ENCODE peak calls at places on chromosomes 2 and 18, in eight cellular contexts. One of them, this sample, is unnamed. For H3K4me1, the result is how much of the 10 kb centered on the place peaks cover.

GRCh38 chr2:69946351-69947077 is 14.9 kb downstream of the ASPRV1 start:
- DNase-seq in adrenal gland: no peak
- DNase-seq in CD8-positive, alpha-beta T cell: peak
- DNase-seq in breast epithelium: no peak
- DNase-seq in right cardiac atrium: no peak
- DNase-seq in fibroblast of lung: peak
- DNase-seq in tibial nerve: no peak
- DNase-seq in SK-N-SH: no peak
- DNase-seq in this sample: peak

GRCh38 chr2:133377599-133377998 is 190.7 kb downstream of the NCKAP5 start:
- DNase-seq in SK-N-SH: no peak
- DNase-seq in tibial nerve: no peak
- DNase-seq in adrenal gland: no peak
- DNase-seq in breast epithelium: no peak
- DNase-seq in right cardiac atrium: no peak
- DNase-seq in CD8-positive, alpha-beta T cell: no peak
- DNase-seq in fibroblast of lung: no peak
- DNase-seq in this sample: no peak

GRCh38 chr2:18476484-18476883 is 84.0 kb downstream of the RDH14 start:
- DNase-seq in adrenal gland: no peak
- DNase-seq in tibial nerve: no peak
- DNase-seq in breast epithelium: no peak
- DNase-seq in CD8-positive, alpha-beta T cell: no peak
- DNase-seq in fibroblast of lung: no peak
- DNase-seq in SK-N-SH: no peak
- DNase-seq in right cardiac atrium: no peak
- DNase-seq in this sample: no peak

GRCh38 chr18:36130039-36130831 is 536 bp downstream of the ELP2 start:
- DNase-seq in tibial nerve: no peak
- DNase-seq in fibroblast of lung: no peak
- DNase-seq in breast epithelium: no peak
- DNase-seq in right cardiac atrium: no peak
- DNase-seq in CD8-positive, alpha-beta T cell: no peak
- DNase-seq in SK-N-SH: peak
- DNase-seq in adrenal gland: no peak
- DNase-seq in this sample: peak

GRCh38 chr2:45889053-45889452 is 237.6 kb downstream of the PRKCE start:
- DNase-seq in adrenal gland: peak
- DNase-seq in CD8-positive, alpha-beta T cell: peak
- DNase-seq in fibroblast of lung: peak
- DNase-seq in breast epithelium: no peak
- DNase-seq in SK-N-SH: no peak
- DNase-seq in right cardiac atrium: peak
- DNase-seq in tibial nerve: peak
- DNase-seq in this sample: no peak

GRCh38 chr2:168717790-168718502 is 84.5 kb upstream of the NOSTRIN start:
- DNase-seq in SK-N-SH: no peak
- DNase-seq in right cardiac atrium: no peak
- DNase-seq in tibial nerve: no peak
- DNase-seq in CD8-positive, alpha-beta T cell: no peak
- DNase-seq in fibroblast of lung: peak
- DNase-seq in breast epithelium: no peak
- DNase-seq in adrenal gland: no peak
- DNase-seq in this sample: no peak

GRCh38 chr2:119451336-119452050 is 19.8 kb downstream of the TMEM37 start:
- DNase-seq in breast epithelium: no peak
- DNase-seq in SK-N-SH: no peak
- DNase-seq in adrenal gland: no peak
- DNase-seq in CD8-positive, alpha-beta T cell: no peak
- DNase-seq in fibroblast of lung: no peak
- DNase-seq in tibial nerve: no peak
- DNase-seq in right cardiac atrium: no peak
- DNase-seq in this sample: no peak

GRCh38 chr18:13243363-13243762 is 24.8 kb downstream of the LDLRAD4 start:
- DNase-seq in CD8-positive, alpha-beta T cell: no peak
- DNase-seq in fibroblast of lung: no peak
- DNase-seq in tibial nerve: no peak
- DNase-seq in right cardiac atrium: no peak
- DNase-seq in SK-N-SH: no peak
- DNase-seq in breast epithelium: peak
- DNase-seq in adrenal gland: no peak
- DNase-seq in this sample: no peak

GRCh38 chr18:32271649-32272324 is 81.9 kb downstream of the MEP1B start:
- DNase-seq in tibial nerve: no peak
- DNase-seq in CD8-positive, alpha-beta T cell: no peak
- DNase-seq in right cardiac atrium: no peak
- DNase-seq in breast epithelium: no peak
- DNase-seq in fibroblast of lung: peak
- DNase-seq in adrenal gland: no peak
- DNase-seq in SK-N-SH: peak
- DNase-seq in this sample: peak

GRCh38 chr2:241009601-241010530 is 11.4 kb downstream of the SNED1 start:
- DNase-seq in right cardiac atrium: peak
- DNase-seq in CD8-positive, alpha-beta T cell: peak
- DNase-seq in tibial nerve: peak
- DNase-seq in adrenal gland: peak
- DNase-seq in breast epithelium: no peak
- DNase-seq in fibroblast of lung: peak
- DNase-seq in SK-N-SH: peak
- DNase-seq in this sample: peak

GRCh38 chr2:235940330-235940729 is 227.9 kb downstream of the GBX2 start:
- DNase-seq in tibial nerve: no peak
- DNase-seq in adrenal gland: peak
- DNase-seq in SK-N-SH: peak
- DNase-seq in right cardiac atrium: peak
- DNase-seq in breast epithelium: peak
- DNase-seq in CD8-positive, alpha-beta T cell: no peak
- DNase-seq in fibroblast of lung: peak
- DNase-seq in this sample: peak

GRCh38 chr2:158189526-158189925 is 87.8 kb downstream of the UPP2 start:
- DNase-seq in SK-N-SH: no peak
- DNase-seq in fibroblast of lung: no peak
- DNase-seq in right cardiac atrium: no peak
- DNase-seq in adrenal gland: no peak
- DNase-seq in CD8-positive, alpha-beta T cell: no peak
- DNase-seq in tibial nerve: no peak
- DNase-seq in breast epithelium: no peak
- DNase-seq in this sample: no peak
- H3K4me3 ChIP-seq in SK-N-SH: no peak
- H3K4me3 ChIP-seq in fibroblast of lung: no peak
- H3K4me3 ChIP-seq in right cardiac atrium: no peak
- H3K4me3 ChIP-seq in adrenal gland: no peak
- H3K4me3 ChIP-seq in CD8-positive, alpha-beta T cell: no peak
- H3K4me3 ChIP-seq in tibial nerve: no peak
- H3K4me3 ChIP-seq in breast epithelium: no peak
- H3K4me3 ChIP-seq in this sample: no peak

GRCh38 chr2:47063159-47063930 is 91.8 kb downstream of the STPG4 start:
- DNase-seq in SK-N-SH: no peak
- DNase-seq in CD8-positive, alpha-beta T cell: no peak
- DNase-seq in tibial nerve: no peak
- DNase-seq in right cardiac atrium: no peak
- DNase-seq in fibroblast of lung: no peak
- DNase-seq in breast epithelium: no peak
- DNase-seq in adrenal gland: no peak
- DNase-seq in this sample: no peak

GRCh38 chr2:47064076-47064475 is 91.0 kb downstream of the STPG4 start:
- DNase-seq in fibroblast of lung: no peak
- DNase-seq in right cardiac atrium: no peak
- DNase-seq in adrenal gland: no peak
- DNase-seq in tibial nerve: no peak
- DNase-seq in CD8-positive, alpha-beta T cell: no peak
- DNase-seq in SK-N-SH: no peak
- DNase-seq in breast epithelium: no peak
- DNase-seq in this sample: no peak

GRCh38 chr2:47067788-47068407 is 87.2 kb downstream of the STPG4 start:
- DNase-seq in fibroblast of lung: no peak
- DNase-seq in CD8-positive, alpha-beta T cell: no peak
- DNase-seq in SK-N-SH: no peak
- DNase-seq in tibial nerve: no peak
- DNase-seq in breast epithelium: no peak
- DNase-seq in adrenal gland: no peak
- DNase-seq in right cardiac atrium: no peak
- DNase-seq in this sample: no peak

GRCh38 chr2:47065343-47065742 is 89.8 kb downstream of the STPG4 start:
- DNase-seq in CD8-positive, alpha-beta T cell: no peak
- DNase-seq in SK-N-SH: no peak
- DNase-seq in fibroblast of lung: no peak
- DNase-seq in right cardiac atrium: no peak
- DNase-seq in adrenal gland: no peak
- DNase-seq in tibial nerve: no peak
- DNase-seq in breast epithelium: no peak
- DNase-seq in this sample: no peak

DNA sequence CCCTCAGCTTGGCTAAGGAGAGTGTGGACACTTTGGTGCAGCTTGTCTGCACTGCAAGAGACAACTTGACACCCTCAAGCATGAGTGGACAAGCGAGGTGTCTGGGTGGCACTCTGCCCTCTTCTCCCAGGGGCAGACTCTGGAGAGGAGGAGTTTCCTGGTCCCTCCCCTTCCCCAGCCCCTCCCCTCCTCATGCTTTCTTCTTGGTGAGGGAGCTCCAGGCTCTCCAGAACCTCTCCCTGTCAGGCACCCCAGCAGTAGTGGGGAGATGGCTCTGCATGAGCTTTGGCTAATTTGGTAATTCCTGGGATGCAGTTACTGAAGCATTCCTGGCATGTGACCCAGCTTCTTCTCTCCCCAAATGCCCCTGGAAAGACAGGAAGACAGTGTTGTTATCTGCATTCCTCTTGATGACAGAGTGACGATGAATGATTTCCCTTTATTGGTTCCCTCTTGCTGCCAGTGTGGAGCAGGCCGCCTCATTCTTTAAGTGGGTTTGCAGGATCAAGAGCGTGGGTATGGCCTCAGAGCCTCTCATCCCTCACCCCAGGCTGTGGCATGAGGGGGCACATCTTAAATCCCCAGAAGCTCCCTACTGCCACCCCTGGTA is 89.2 kb downstream of the STPG4 start:
- DNase-seq in SK-N-SH: peak
- DNase-seq in fibroblast of lung: peak
- DNase-seq in right cardiac atrium: peak
- DNase-seq in adrenal gland: no peak
- DNase-seq in CD8-positive, alpha-beta T cell: no peak
- DNase-seq in tibial nerve: no peak
- DNase-seq in breast epithelium: no peak
- DNase-seq in this sample: peak
- H3K4me1 ChIP-seq in SK-N-SH: half or more
- H3K4me1 ChIP-seq in fibroblast of lung: half or more
- H3K4me1 ChIP-seq in right cardiac atrium: under half
- H3K4me1 ChIP-seq in adrenal gland: under half
- H3K4me1 ChIP-seq in CD8-positive, alpha-beta T cell: under half
- H3K4me1 ChIP-seq in tibial nerve: half or more
- H3K4me1 ChIP-seq in breast epithelium: under half
- H3K4me1 ChIP-seq in this sample: half or more

GRCh38 chr2:231663458-231664290 is 44.7 kb upstream of the PTMA start:
- DNase-seq in breast epithelium: no peak
- DNase-seq in SK-N-SH: no peak
- DNase-seq in right cardiac atrium: no peak
- DNase-seq in adrenal gland: no peak
- DNase-seq in fibroblast of lung: no peak
- DNase-seq in CD8-positive, alpha-beta T cell: no peak
- DNase-seq in tibial nerve: no peak
- DNase-seq in this sample: no peak
- H3K4me3 ChIP-seq in breast epithelium: no peak
- H3K4me3 ChIP-seq in SK-N-SH: no peak
- H3K4me3 ChIP-seq in right cardiac atrium: no peak
- H3K4me3 ChIP-seq in adrenal gland: no peak
- H3K4me3 ChIP-seq in fibroblast of lung: no peak
- H3K4me3 ChIP-seq in CD8-positive, alpha-beta T cell: no peak
- H3K4me3 ChIP-seq in tibial nerve: no peak
- H3K4me3 ChIP-seq in this sample: no peak

GRCh38 chr2:233051241-233052149 is 8.6 kb upstream of the INPP5D start:
- DNase-seq in tibial nerve: no peak
- DNase-seq in adrenal gland: peak
- DNase-seq in right cardiac atrium: peak
- DNase-seq in SK-N-SH: no peak
- DNase-seq in breast epithelium: peak
- DNase-seq in CD8-positive, alpha-beta T cell: no peak
- DNase-seq in fibroblast of lung: peak
- DNase-seq in this sample: no peak
- H3K4me1 ChIP-seq in tibial nerve: under half
- H3K4me1 ChIP-seq in adrenal gland: under half
- H3K4me1 ChIP-seq in right cardiac atrium: under half
- H3K4me1 ChIP-seq in SK-N-SH: under half
- H3K4me1 ChIP-seq in breast epithelium: under half
- H3K4me1 ChIP-seq in CD8-positive, alpha-beta T cell: under half
- H3K4me1 ChIP-seq in fibroblast of lung: under half
- H3K4me1 ChIP-seq in this sample: under half

GRCh38 chr2:73987109-73987947 is 2.6 kb downstream of the TET3 start:
- DNase-seq in SK-N-SH: peak
- DNase-seq in CD8-positive, alpha-beta T cell: peak
- DNase-seq in fibroblast of lung: peak
- DNase-seq in right cardiac atrium: peak
- DNase-seq in tibial nerve: no peak
- DNase-seq in adrenal gland: no peak
- DNase-seq in breast epithelium: peak
- DNase-seq in this sample: no peak

GRCh38 chr2:73990531-73990930 is 5.8 kb downstream of the TET3 start:
- DNase-seq in adrenal gland: no peak
- DNase-seq in SK-N-SH: no peak
- DNase-seq in fibroblast of lung: no peak
- DNase-seq in breast epithelium: no peak
- DNase-seq in CD8-positive, alpha-beta T cell: no peak
- DNase-seq in tibial nerve: no peak
- DNase-seq in right cardiac atrium: no peak
- DNase-seq in this sample: no peak

GRCh38 chr2:73989972-73990371 is 5.3 kb downstream of the TET3 start:
- DNase-seq in breast epithelium: no peak
- DNase-seq in tibial nerve: no peak
- DNase-seq in CD8-positive, alpha-beta T cell: no peak
- DNase-seq in adrenal gland: no peak
- DNase-seq in fibroblast of lung: no peak
- DNase-seq in right cardiac atrium: no peak
- DNase-seq in SK-N-SH: no peak
- DNase-seq in this sample: no peak

GRCh38 chr2:73986085-73986680 is 1.5 kb downstream of the TET3 start:
- DNase-seq in adrenal gland: no peak
- DNase-seq in CD8-positive, alpha-beta T cell: peak
- DNase-seq in tibial nerve: no peak
- DNase-seq in breast epithelium: no peak
- DNase-seq in right cardiac atrium: peak
- DNase-seq in fibroblast of lung: no peak
- DNase-seq in SK-N-SH: no peak
- DNase-seq in this sample: no peak

GRCh38 chr2:73987948-73988700 is 3.4 kb downstream of the TET3 start:
- DNase-seq in fibroblast of lung: peak
- DNase-seq in adrenal gland: no peak
- DNase-seq in SK-N-SH: peak
- DNase-seq in CD8-positive, alpha-beta T cell: no peak
- DNase-seq in tibial nerve: no peak
- DNase-seq in breast epithelium: no peak
- DNase-seq in right cardiac atrium: no peak
- DNase-seq in this sample: no peak
- H3K4me3 ChIP-seq in fibroblast of lung: peak
- H3K4me3 ChIP-seq in adrenal gland: no peak
- H3K4me3 ChIP-seq in SK-N-SH: peak
- H3K4me3 ChIP-seq in CD8-positive, alpha-beta T cell: peak
- H3K4me3 ChIP-seq in tibial nerve: no peak
- H3K4me3 ChIP-seq in breast epithelium: peak
- H3K4me3 ChIP-seq in right cardiac atrium: no peak
- H3K4me3 ChIP-seq in this sample: no peak

GRCh38 chr18:63169853-63170252 is 149.7 kb downstream of the BCL2 start:
- DNase-seq in right cardiac atrium: no peak
- DNase-seq in adrenal gland: no peak
- DNase-seq in SK-N-SH: no peak
- DNase-seq in CD8-positive, alpha-beta T cell: no peak
- DNase-seq in tibial nerve: no peak
- DNase-seq in fibroblast of lung: no peak
- DNase-seq in breast epithelium: no peak
- DNase-seq in this sample: no peak
- H3K4me1 ChIP-seq in right cardiac atrium: under half
- H3K4me1 ChIP-seq in adrenal gland: under half
- H3K4me1 ChIP-seq in SK-N-SH: under half
- H3K4me1 ChIP-seq in CD8-positive, alpha-beta T cell: under half
- H3K4me1 ChIP-seq in tibial nerve: under half
- H3K4me1 ChIP-seq in fibroblast of lung: under half
- H3K4me1 ChIP-seq in breast epithelium: under half
- H3K4me1 ChIP-seq in this sample: under half

This sample was measured in adipocyte.